ENCODE peak calls at places on chromosome 9, in eight cellular contexts. V is stimulated activated CD4-positive, alpha-beta T cell treated with anti-CD3 and anti-CD28 coated beads, Interleukin-12 subunit alpha, Interleukin-12 subunit beta, amount 100 ng/mL, for 4 hours; F is T-helper 9 cell; B is activated T-helper 1 cell treated with Interleukin-2 at 50 U/mL for 16 hours; G is endothelial cell; P is NCI-H774; C is effector CD4-positive, alpha-beta T cell; Y is stomach. L is an unnamed sample.

GRCh38 chr9:77975023-77975422 is 56.6 kb downstream of the GNAQ start:
- DNase-seq in V (no peak), F (no peak), B (no peak), G (no peak), P (no peak), C (no peak), Y (no peak), L (no peak)

GRCh38 chr9:123424552-123425225 is 68.7 kb downstream of the CRB2 start:
- DNase-seq in V (no peak), F (no peak), B (no peak), G (no peak), P (no peak), C (no peak), Y (no peak), L (no peak)

GRCh38 chr9:68808481-68808880 is 103.4 kb downstream of the PIP5K1B start:
- DNase-seq in V (no peak), F (no peak), B (no peak), G (no peak), P (peak), C (no peak), Y (no peak), L (no peak)

GRCh38 chr9:94865599-94866456 is 139.3 kb downstream of the AOPEP start:
- DNase-seq in V (no peak), F (no peak), B (no peak), G (no peak), P (no peak), C (no peak), Y (peak), L (no peak)

GRCh38 chr9:112848316-112849151 is 42.1 kb downstream of the SLC46A2 start:
- DNase-seq in V (no peak), F (no peak), B (no peak), G (no peak), P (no peak), C (no peak), Y (no peak), L (no peak)

GRCh38 chr9:133758228-133758627 is 20.1 kb upstream of the SARDH start:
- DNase-seq in V (no peak), F (no peak), B (no peak), G (no peak), P (no peak), C (no peak), Y (peak), L (no peak)

GRCh38 chr9:109908459-109909390 is 128.7 kb downstream of the PALM2AKAP2 start:
- DNase-seq in V (no peak), F (no peak), B (no peak), G (no peak), P (no peak), C (no peak), Y (no peak), L (no peak)

GRCh38 chr9:16918920-16919319 is 48.5 kb upstream of the BNC2 start:
- DNase-seq in V (no peak), F (no peak), B (no peak), G (no peak), P (no peak), C (no peak), Y (no peak), L (no peak)

GRCh38 chr9:82488702-82489578 is 500.4 kb downstream of the SPATA31D1 start:
- DNase-seq in V (no peak), F (no peak), B (no peak), G (no peak), P (no peak), C (no peak), Y (peak), L (no peak)

GRCh38 chr9:31355965-31356364 is 1028.5 kb upstream of the ACO1 start:
- DNase-seq in V (no peak), F (no peak), B (no peak), G (no peak), P (peak), C (no peak), Y (no peak), L (no peak)

GRCh38 chr9:124040935-124041816 is 29.6 kb downstream of the LHX2 start:
- DNase-seq in V (peak), F (peak), B (peak), G (peak), P (peak), C (no peak), Y (peak), L (peak)

GRCh38 chr9:16314476-16314875 is 556.0 kb downstream of the BNC2 start:
- DNase-seq in V (no peak), F (no peak), B (no peak), G (no peak), P (no peak), C (no peak), Y (no peak), L (no peak)

GRCh38 chr9:35696520-35697215 is 6.9 kb upstream of the TPM2 start:
- DNase-seq in V (peak), F (peak), B (peak), G (peak), P (peak), C (peak), Y (peak), L (peak)

GRCh38 chr9:37775216-37775919 is 9.5 kb downstream of the EXOSC3 start:
- DNase-seq in V (no peak), F (no peak), B (no peak), G (no peak), P (no peak), C (no peak), Y (no peak), L (no peak)

GRCh38 chr9:135574943-135575342 is 13.4 kb downstream of the PAEP start:
- DNase-seq in V (no peak), F (no peak), B (no peak), G (no peak), P (no peak), C (no peak), Y (peak), L (no peak)

L was measured in CD8-positive, alpha-beta memory T cell.